ENCODE peak calls at places on chromosomes 4 and X, in nine cellular contexts. I is psoas muscle, V is bronchial epithelial cell, B is SK-N-MC, K is HepG2, Z is mucosa of descending colon, N is kidney epithelial cell, Y is left ventricle myocardium inferior, J is small intestine. Q is an unnamed sample. For H3K36me3, the result is how much of the 10 kb centered on the place peaks cover.

GRCh38 chr4:186029731-186030421 is 39.1 kb upstream of the TLR3 start:
- DNase-seq in I (peak), B (no peak), K (no peak), N (no peak), Z (peak), J (no peak), V (peak), Y (peak), Q (peak)

GRCh38 chr4:168641811-168642140 is 144.9 kb downstream of the PALLD start:
- DNase-seq in Z (no peak), V (no peak), B (no peak), Y (no peak), J (no peak), K (no peak), I (no peak), N (no peak), Q (no peak)

GRCh38 chr4:19983072-19983471 is 268.6 kb upstream of the SLIT2 start:
- DNase-seq in K (no peak), J (no peak), Z (no peak), I (no peak), Y (no peak), N (no peak), B (peak), V (peak), Q (no peak)

GRCh38 chr4:3489451-3489962 is 26.4 kb downstream of the DOK7 start:
- DNase-seq in B (no peak), Z (no peak), K (no peak), I (no peak), J (no peak), V (no peak), Y (no peak), N (no peak), Q (no peak)

GRCh38 chrX:115690554-115691216 is 129.7 kb downstream of the PLS3 start:
- DNase-seq in V (peak), N (peak), B (peak), Y (no peak), J (peak), K (peak), Z (peak), I (no peak), Q (peak)

GRCh38 chr4:52657630-52658501 is 1.2 kb downstream of the USP46 start:
- DNase-seq in B (no peak), Y (no peak), J (no peak), V (peak), N (no peak), Z (peak), I (peak), K (no peak), Q (no peak)

GRCh38 chr4:123904882-123905281 is 508.3 kb downstream of the SPRY1 start:
- DNase-seq in N (no peak), B (no peak), I (no peak), Y (no peak), V (no peak), K (no peak), J (no peak), Z (no peak), Q (no peak)

GRCh38 chrX:148567229-148567628 is 66.8 kb downstream of the AFF2 start:
- DNase-seq in N (peak), B (no peak), Y (no peak), J (no peak), K (no peak), Z (no peak), I (no peak), V (no peak), Q (no peak)

GRCh38 chrX:13763489-13763888 is 28.9 kb downstream of the OFD1 start:
- DNase-seq in K (no peak), I (peak), Z (no peak), V (no peak), J (no peak), B (no peak), Y (peak), N (no peak), Q (no peak)

GRCh38 chrX:134679644-134680043 is 21.4 kb upstream of the PLAC1 start:
- DNase-seq in I (no peak), Y (no peak), N (no peak), Z (no peak), K (no peak), V (no peak), J (no peak), B (no peak), Q (no peak)

GRCh38 chr4:104811727-104812126 is 317.0 kb upstream of the CXXC4 start:
- DNase-seq in V (no peak), Y (no peak), B (no peak), Z (no peak), K (no peak), I (peak), N (no peak), J (no peak), Q (no peak)

GRCh38 chr4:75745192-75745591 is 20.8 kb downstream of the USO1 start:
- DNase-seq in V (peak), J (peak), B (no peak), I (no peak), Z (no peak), Y (no peak), K (peak), N (no peak), Q (no peak)

GRCh38 chr4:40515398-40516293 is 114.0 kb downstream of the RBM47 start:
- DNase-seq in Z (peak), Y (no peak), J (peak), K (peak), I (no peak), N (no peak), B (no peak), V (peak), Q (no peak)

GRCh38 chr4:118327554-118328241 is 25.1 kb downstream of the PRSS12 start:
- DNase-seq in Y (no peak), I (no peak), N (no peak), B (peak), V (no peak), J (no peak), K (no peak), Z (no peak), Q (no peak)

GRCh38 chr4:6235901-6236625 is 33.6 kb upstream of the WFS1 start:
- DNase-seq in V (no peak), I (no peak), Z (no peak), K (no peak), N (no peak), B (no peak), Y (no peak), J (no peak), Q (peak)

GRCh38 chrX:7985568-7985967 is 58.4 kb upstream of the PNPLA4 start:
- DNase-seq in I (no peak), B (no peak), Y (no peak), Z (no peak), J (no peak), K (no peak), V (peak), N (no peak), Q (no peak)

GRCh38 chr4:118732591-118733330 is 47.6 kb downstream of the METTL14 start:
- DNase-seq in J (no peak), K (no peak), B (no peak), Z (no peak), V (peak), N (no peak), Y (no peak), I (no peak), Q (no peak)

GRCh38 chrX:10110984-10111363 is 45.8 kb upstream of the CLCN4 start:
- DNase-seq in I (no peak), Z (no peak), K (no peak), V (no peak), B (no peak), J (peak), Y (no peak), N (no peak), Q (no peak)

GRCh38 chr4:87819281-87819919 is 13.4 kb upstream of the MEPE start:
- DNase-seq in V (peak), J (no peak), K (peak), N (peak), Z (no peak), B (no peak), I (no peak), Y (no peak), Q (no peak)

GRCh38 chrX:150959557-150959956 is 23.6 kb upstream of the HMGB3 start:
- DNase-seq in J (no peak), N (no peak), I (no peak), K (no peak), V (no peak), B (no peak), Y (no peak), Z (no peak), Q (no peak)
- H3K36me3 ChIP-seq in J (under half), N (under half), I (under half), K (under half), V (under half), B (under half), Y (under half), Z (under half), Q (under half)

DNA sequence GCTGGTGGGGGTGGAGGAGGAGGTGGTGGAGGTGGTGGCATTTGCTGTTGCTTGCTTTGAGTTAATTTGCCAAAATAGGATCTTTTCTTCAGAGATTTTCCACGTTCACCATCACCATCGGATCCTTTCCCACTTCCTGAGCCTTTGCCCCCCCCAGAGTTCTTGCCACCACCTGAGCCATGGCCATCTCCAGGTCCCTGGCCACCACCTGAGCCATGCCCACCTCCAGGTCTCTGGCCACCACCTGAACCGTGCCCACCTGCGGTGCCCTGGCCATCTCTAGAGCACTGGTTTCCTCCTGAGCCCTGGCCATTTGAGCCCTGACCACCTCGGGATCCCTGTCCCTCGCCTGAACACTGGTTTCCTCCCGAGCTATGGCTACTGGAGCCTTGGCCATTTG is 1.9 kb downstream of the IRS4 start:
- DNase-seq in I (no peak), J (no peak), N (no peak), Z (no peak), K (no peak), Y (no peak), V (no peak), B (no peak), Q (no peak)
- H3K4me3 ChIP-seq in I (no peak), J (no peak), N (no peak), Z (no peak), K (no peak), Y (no peak), V (no peak), B (no peak), Q (no peak)

DNA sequence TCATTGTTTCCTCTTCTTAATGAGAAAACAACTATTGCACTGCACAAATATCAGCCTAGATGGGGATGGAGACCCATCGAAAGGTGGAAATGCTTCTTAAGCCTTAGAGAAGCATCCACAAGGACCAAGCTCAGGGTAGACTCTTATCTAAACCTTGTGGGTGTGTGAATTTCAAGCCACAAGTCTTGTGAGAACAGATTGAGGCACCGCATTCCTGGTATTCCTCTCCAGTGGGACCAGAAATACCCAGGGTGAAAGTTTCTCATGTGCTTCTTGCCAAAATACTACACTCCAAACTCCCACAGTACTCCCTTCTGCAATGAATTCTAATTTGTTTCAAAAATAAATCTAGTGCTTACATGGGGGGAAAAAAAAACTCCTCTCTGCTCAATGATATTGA is 375.6 kb downstream of the PDGFC start:
- DNase-seq in N (no peak), K (no peak), Y (no peak), Z (no peak), V (no peak), B (no peak), J (no peak), I (no peak), Q (no peak)
- H3K36me3 ChIP-seq in N (under half), K (under half), Y (under half), Z (under half), V (under half), B (under half), J (under half), I (under half), Q (under half)

DNA sequence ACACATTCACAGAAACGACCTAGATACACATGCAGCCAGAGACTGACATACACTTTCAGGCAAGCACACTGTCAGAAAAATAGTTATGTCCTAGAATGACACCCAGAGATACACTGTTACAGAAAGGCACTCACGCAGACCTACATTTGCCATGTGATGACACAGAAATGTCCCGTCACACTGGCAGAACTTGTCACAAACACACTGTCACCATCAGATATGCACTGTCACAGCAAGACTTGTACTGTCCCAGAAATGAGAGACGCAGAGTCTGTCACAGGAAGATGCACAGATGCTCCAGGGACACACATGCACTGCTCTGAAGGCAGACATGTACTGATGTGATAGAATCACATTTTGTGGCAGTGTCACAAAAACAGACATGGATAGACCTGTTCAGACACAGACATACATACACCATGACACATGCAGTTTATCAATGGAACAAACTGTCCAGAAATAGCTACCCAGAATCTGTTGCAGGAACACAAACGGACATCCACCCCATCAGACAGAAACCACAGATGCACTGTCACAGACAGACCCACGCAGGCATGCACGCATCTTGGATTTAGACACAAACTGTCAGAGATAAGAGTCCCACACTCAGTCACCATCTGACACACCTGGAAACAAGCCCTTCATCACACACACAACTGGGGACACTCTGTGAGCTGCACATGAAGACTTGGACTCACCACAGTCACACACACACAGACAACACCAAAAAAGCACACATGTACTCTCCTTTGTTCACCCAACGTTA is 1.3 kb upstream of the PIM2 start:
- DNase-seq in Z (no peak), K (no peak), J (no peak), V (no peak), N (no peak), Y (no peak), I (no peak), B (no peak), Q (no peak)
- H3K4me3 ChIP-seq in Z (no peak), K (no peak), J (no peak), V (no peak), N (no peak), Y (no peak), I (no peak), B (no peak), Q (no peak)

DNA sequence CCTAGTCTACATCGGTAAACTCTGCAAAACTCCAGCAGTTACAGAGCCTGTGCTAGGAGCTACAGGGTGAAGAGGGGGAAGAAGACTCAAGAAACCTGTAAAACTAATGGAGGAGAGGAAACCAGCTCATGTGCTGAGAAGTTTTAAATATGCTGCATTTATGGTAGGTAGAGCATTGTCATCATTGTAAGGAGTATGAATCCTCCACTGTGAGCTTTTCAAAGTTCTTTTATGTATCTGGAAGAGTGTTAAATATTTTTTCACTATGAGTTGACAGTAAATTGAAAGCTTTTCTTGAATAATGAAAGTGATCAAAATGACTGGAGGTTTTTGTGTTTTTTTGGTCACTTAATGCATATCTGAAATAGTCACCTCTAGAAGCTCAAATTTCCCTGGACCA is 46.2 kb downstream of the SEPTIN11 start:
- DNase-seq in N (no peak), B (no peak), I (no peak), Z (no peak), V (no peak), K (no peak), J (no peak), Y (no peak), Q (no peak)
- H3K36me3 ChIP-seq in N (under half), B (under half), I (under half), Z (under half), V (under half), K (under half), J (under half), Y (under half), Q (under half)

GRCh38 chr4:156547891-156548290 is 423.7 kb downstream of the PDGFC start:
- DNase-seq in N (no peak), I (no peak), K (no peak), J (no peak), V (no peak), Z (no peak), Y (no peak), B (no peak), Q (no peak)

GRCh38 chr4:156547439-156547838 is 424.2 kb downstream of the PDGFC start:
- DNase-seq in B (no peak), Z (no peak), V (peak), Y (no peak), K (no peak), J (no peak), I (no peak), N (peak), Q (no peak)

GRCh38 chr4:156545003-156545785 is 426.4 kb downstream of the PDGFC start:
- DNase-seq in V (no peak), Y (no peak), K (no peak), I (no peak), N (no peak), B (no peak), J (no peak), Z (no peak), Q (no peak)
- H3K4me3 ChIP-seq in V (no peak), Y (no peak), K (no peak), I (no peak), N (no peak), B (no peak), J (no peak), Z (no peak), Q (no peak)

GRCh38 chrX:73977542-73978169 is 326.3 kb upstream of the ZCCHC13 start:
- DNase-seq in B (peak), Z (no peak), I (no peak), K (no peak), N (no peak), V (no peak), J (no peak), Y (no peak), Q (no peak)

DNA sequence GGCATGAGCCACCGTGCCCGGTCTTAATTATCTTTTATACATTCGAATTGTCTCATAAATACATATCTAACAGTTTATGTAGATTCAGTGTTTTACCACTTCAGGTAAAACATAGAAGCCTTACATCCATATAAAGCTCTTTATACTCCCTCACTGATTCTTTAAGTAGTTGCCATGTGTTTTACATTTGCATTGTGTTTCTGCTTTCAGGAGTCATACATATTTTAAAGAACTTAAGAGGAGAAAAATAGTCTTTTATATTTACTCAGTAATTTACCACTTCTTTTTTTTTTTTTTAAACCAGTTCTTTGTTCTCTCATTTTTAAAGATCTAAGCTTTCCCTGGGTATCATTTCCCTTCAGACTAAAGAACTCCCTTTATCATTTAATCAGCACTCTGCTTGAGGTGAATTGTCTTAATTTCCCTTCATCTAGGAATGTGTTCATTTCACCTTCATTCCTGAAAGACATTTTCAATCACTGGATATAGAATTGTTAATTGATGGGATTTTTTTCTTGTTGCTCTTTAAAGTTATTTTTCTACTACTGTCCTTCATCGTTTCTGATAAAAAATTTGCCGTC is 324.3 kb upstream of the ZCCHC13 start:
- DNase-seq in K (no peak), I (no peak), J (no peak), N (no peak), Y (no peak), Z (no peak), V (no peak), B (no peak), Q (no peak)
- H3K36me3 ChIP-seq in K (under half), I (under half), J (under half), N (under half), Y (under half), Z (under half), V (under half), B (under half), Q (under half)